ENCODE peak calls at places on chromosomes 3 and 15, in five cellular contexts. One of them, this sample, is unnamed. For H3K9me3, the result is how much of the 10 kb centered on the place peaks cover.

GRCh38 chr3:49199244-49199899 is 28.0 kb downstream of the KLHDC8B start:
- DNase-seq in breast epithelium: peak
- DNase-seq in aorta: peak
- DNase-seq in CD8-positive, alpha-beta T cell: no peak
- DNase-seq in endodermal cell: peak
- DNase-seq in this sample: no peak

GRCh38 chr3:18423401-18424212 is 1.5 kb downstream of the SATB1 start:
- DNase-seq in aorta: peak
- DNase-seq in endodermal cell: peak
- DNase-seq in breast epithelium: no peak
- DNase-seq in CD8-positive, alpha-beta T cell: peak
- DNase-seq in this sample: no peak

GRCh38 chr3:126997455-126998038 is 14.6 kb downstream of the PLXNA1 start:
- DNase-seq in aorta: no peak
- DNase-seq in CD8-positive, alpha-beta T cell: no peak
- DNase-seq in breast epithelium: no peak
- DNase-seq in endodermal cell: no peak
- DNase-seq in this sample: no peak

GRCh38 chr3:50246517-50246954 is 10.5 kb downstream of the GNAI2 start:
- DNase-seq in endodermal cell: peak
- DNase-seq in CD8-positive, alpha-beta T cell: peak
- DNase-seq in aorta: peak
- DNase-seq in breast epithelium: no peak
- DNase-seq in this sample: peak

GRCh38 chr15:67144609-67145306 is 79.4 kb downstream of the SMAD3 start:
- DNase-seq in breast epithelium: no peak
- DNase-seq in aorta: no peak
- DNase-seq in endodermal cell: no peak
- DNase-seq in CD8-positive, alpha-beta T cell: no peak
- DNase-seq in this sample: no peak

GRCh38 chr3:78820497-78820896 is 947.3 kb downstream of the ROBO1 start:
- DNase-seq in aorta: no peak
- DNase-seq in CD8-positive, alpha-beta T cell: no peak
- DNase-seq in breast epithelium: no peak
- DNase-seq in endodermal cell: no peak
- DNase-seq in this sample: no peak

GRCh38 chr3:58065700-58066167 is 57.5 kb downstream of the FLNB start:
- DNase-seq in endodermal cell: peak
- DNase-seq in breast epithelium: no peak
- DNase-seq in aorta: no peak
- DNase-seq in CD8-positive, alpha-beta T cell: no peak
- DNase-seq in this sample: no peak

GRCh38 chr15:94674251-94674650 is 442.9 kb downstream of the MCTP2 start:
- DNase-seq in breast epithelium: no peak
- DNase-seq in CD8-positive, alpha-beta T cell: no peak
- DNase-seq in endodermal cell: no peak
- DNase-seq in aorta: no peak
- DNase-seq in this sample: no peak

GRCh38 chr3:122929576-122930365 is 97.8 kb downstream of the SEMA5B start:
- DNase-seq in CD8-positive, alpha-beta T cell: no peak
- DNase-seq in aorta: no peak
- DNase-seq in endodermal cell: no peak
- DNase-seq in breast epithelium: no peak
- DNase-seq in this sample: no peak

GRCh38 chr3:98778852-98779379 is 15.8 kb downstream of the ST3GAL6 start:
- DNase-seq in aorta: no peak
- DNase-seq in endodermal cell: no peak
- DNase-seq in breast epithelium: no peak
- DNase-seq in CD8-positive, alpha-beta T cell: no peak
- DNase-seq in this sample: no peak

GRCh38 chr15:62544446-62544845 is 379.4 kb upstream of the C2CD4B start:
- DNase-seq in aorta: no peak
- DNase-seq in breast epithelium: no peak
- DNase-seq in endodermal cell: no peak
- DNase-seq in CD8-positive, alpha-beta T cell: no peak
- DNase-seq in this sample: no peak

GRCh38 chr15:66996099-66996498 is 69.3 kb upstream of the SMAD3 start:
- DNase-seq in CD8-positive, alpha-beta T cell: no peak
- DNase-seq in aorta: no peak
- DNase-seq in endodermal cell: no peak
- DNase-seq in breast epithelium: no peak
- DNase-seq in this sample: no peak

GRCh38 chr3:9135930-9136525 is 113.4 kb downstream of the SRGAP3 start:
- DNase-seq in endodermal cell: peak
- DNase-seq in CD8-positive, alpha-beta T cell: no peak
- DNase-seq in breast epithelium: no peak
- DNase-seq in aorta: no peak
- DNase-seq in this sample: no peak

GRCh38 chr3:143134446-143134845 is 14.9 kb downstream of the CHST2 start:
- DNase-seq in endodermal cell: no peak
- DNase-seq in CD8-positive, alpha-beta T cell: no peak
- DNase-seq in breast epithelium: no peak
- DNase-seq in aorta: no peak
- DNase-seq in this sample: no peak

GRCh38 chr15:87817553-87817952 is 439.0 kb downstream of the NTRK3 start:
- DNase-seq in breast epithelium: no peak
- DNase-seq in CD8-positive, alpha-beta T cell: no peak
- DNase-seq in aorta: no peak
- DNase-seq in endodermal cell: no peak
- DNase-seq in this sample: no peak

GRCh38 chr3:122973893-122974615 is 53.5 kb downstream of the SEMA5B start:
- DNase-seq in CD8-positive, alpha-beta T cell: no peak
- DNase-seq in aorta: peak
- DNase-seq in endodermal cell: no peak
- DNase-seq in breast epithelium: no peak
- DNase-seq in this sample: no peak

GRCh38 chr15:21260966-21261395 is 179.3 kb downstream of the POTEB3 start:
- DNase-seq in CD8-positive, alpha-beta T cell: no peak
- DNase-seq in breast epithelium: peak
- DNase-seq in endodermal cell: peak
- DNase-seq in aorta: peak
- DNase-seq in this sample: no peak

GRCh38 chr15:21267231-21267630 is 173.1 kb downstream of the POTEB3 start:
- DNase-seq in breast epithelium: no peak
- DNase-seq in aorta: no peak
- DNase-seq in endodermal cell: no peak
- DNase-seq in CD8-positive, alpha-beta T cell: no peak
- DNase-seq in this sample: no peak

GRCh38 chr15:21262851-21263400 is 177.4 kb downstream of the POTEB3 start:
- DNase-seq in breast epithelium: no peak
- DNase-seq in endodermal cell: no peak
- DNase-seq in aorta: no peak
- DNase-seq in CD8-positive, alpha-beta T cell: no peak
- DNase-seq in this sample: no peak

GRCh38 chr15:21261396-21261964 is 178.8 kb downstream of the POTEB3 start:
- DNase-seq in aorta: peak
- DNase-seq in CD8-positive, alpha-beta T cell: no peak
- DNase-seq in endodermal cell: peak
- DNase-seq in breast epithelium: peak
- DNase-seq in this sample: peak

GRCh38 chr15:21261965-21262850 is 178.1 kb downstream of the POTEB3 start:
- DNase-seq in CD8-positive, alpha-beta T cell: no peak
- DNase-seq in endodermal cell: peak
- DNase-seq in aorta: peak
- DNase-seq in breast epithelium: peak
- DNase-seq in this sample: peak
- H3K9me3 ChIP-seq in CD8-positive, alpha-beta T cell: under half
- H3K9me3 ChIP-seq in endodermal cell: half or more
- H3K9me3 ChIP-seq in aorta: under half
- H3K9me3 ChIP-seq in breast epithelium: under half
- H3K9me3 ChIP-seq in this sample: under half

DNA sequence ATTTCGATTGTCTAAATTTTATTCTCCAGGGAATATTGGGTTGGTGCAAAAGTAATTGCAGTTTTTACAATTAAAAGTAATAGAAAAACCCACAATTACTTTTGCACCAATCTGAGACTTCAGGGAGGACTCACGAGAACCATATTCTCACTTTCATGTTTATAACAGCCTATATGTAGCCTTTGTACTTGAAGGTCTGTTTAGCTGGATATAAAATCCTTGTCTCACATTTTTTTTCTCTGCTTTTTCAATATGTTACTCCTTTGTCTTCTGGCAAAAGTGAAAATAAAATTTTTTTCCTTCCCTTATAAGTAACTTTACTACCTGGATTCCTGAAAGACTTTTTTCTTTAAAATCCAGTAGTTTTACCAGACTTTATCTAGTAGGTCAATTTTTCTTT is 9.2 kb downstream of the SIDT1 start:
- DNase-seq in endodermal cell: no peak
- DNase-seq in CD8-positive, alpha-beta T cell: no peak
- DNase-seq in aorta: no peak
- DNase-seq in breast epithelium: no peak
- DNase-seq in this sample: no peak
- H3K9me3 ChIP-seq in endodermal cell: under half
- H3K9me3 ChIP-seq in CD8-positive, alpha-beta T cell: under half
- H3K9me3 ChIP-seq in aorta: under half
- H3K9me3 ChIP-seq in breast epithelium: under half
- H3K9me3 ChIP-seq in this sample: under half

GRCh38 chr15:24617646-24618045 is 57.9 kb upstream of the NPAP1 start:
- DNase-seq in CD8-positive, alpha-beta T cell: no peak
- DNase-seq in aorta: no peak
- DNase-seq in endodermal cell: no peak
- DNase-seq in breast epithelium: no peak
- DNase-seq in this sample: no peak
- H3K9me3 ChIP-seq in CD8-positive, alpha-beta T cell: under half
- H3K9me3 ChIP-seq in aorta: under half
- H3K9me3 ChIP-seq in endodermal cell: half or more
- H3K9me3 ChIP-seq in breast epithelium: under half
- H3K9me3 ChIP-seq in this sample: under half

GRCh38 chr3:137766069-137766960 is 2.2 kb downstream of the SOX14 start:
- DNase-seq in CD8-positive, alpha-beta T cell: no peak
- DNase-seq in endodermal cell: peak
- DNase-seq in breast epithelium: no peak
- DNase-seq in aorta: no peak
- DNase-seq in this sample: no peak
- H3K9me3 ChIP-seq in CD8-positive, alpha-beta T cell: under half
- H3K9me3 ChIP-seq in endodermal cell: under half
- H3K9me3 ChIP-seq in breast epithelium: under half
- H3K9me3 ChIP-seq in aorta: under half
- H3K9me3 ChIP-seq in this sample: under half

DNA sequence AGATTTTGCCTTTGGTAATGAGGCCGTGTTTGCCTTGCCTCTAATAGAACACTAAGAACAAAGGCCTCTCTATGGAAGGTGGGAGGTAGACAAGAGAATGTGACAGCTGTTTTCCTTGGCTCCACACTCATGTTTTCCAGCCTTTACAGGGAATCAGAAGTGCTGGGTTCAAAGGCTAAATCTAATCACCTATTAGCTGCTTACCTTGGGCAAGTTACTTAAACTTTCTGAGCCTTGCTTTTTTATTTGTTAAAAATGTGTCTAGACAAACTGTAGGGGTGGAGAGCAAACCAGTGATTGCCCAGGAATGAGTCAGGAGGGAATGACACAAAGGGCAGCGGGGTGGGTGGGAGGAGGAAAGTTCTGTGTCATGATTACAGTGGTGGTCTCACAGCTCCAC is 179.0 kb downstream of the P3H2 start:
- DNase-seq in aorta: no peak
- DNase-seq in CD8-positive, alpha-beta T cell: no peak
- DNase-seq in breast epithelium: no peak
- DNase-seq in endodermal cell: no peak
- DNase-seq in this sample: no peak
- H3K9me3 ChIP-seq in aorta: under half
- H3K9me3 ChIP-seq in CD8-positive, alpha-beta T cell: under half
- H3K9me3 ChIP-seq in breast epithelium: under half
- H3K9me3 ChIP-seq in endodermal cell: under half
- H3K9me3 ChIP-seq in this sample: under half

GRCh38 chr3:198108756-198109155 is 148.7 kb downstream of the LMLN start:
- DNase-seq in aorta: no peak
- DNase-seq in CD8-positive, alpha-beta T cell: no peak
- DNase-seq in breast epithelium: no peak
- DNase-seq in endodermal cell: no peak
- DNase-seq in this sample: no peak

GRCh38 chr3:198109883-198110282 is 149.9 kb downstream of the LMLN start:
- DNase-seq in aorta: no peak
- DNase-seq in breast epithelium: no peak
- DNase-seq in endodermal cell: no peak
- DNase-seq in CD8-positive, alpha-beta T cell: no peak
- DNase-seq in this sample: no peak

GRCh38 chr3:198112031-198112430 is 152.0 kb downstream of the LMLN start:
- DNase-seq in aorta: no peak
- DNase-seq in endodermal cell: no peak
- DNase-seq in breast epithelium: no peak
- DNase-seq in CD8-positive, alpha-beta T cell: no peak
- DNase-seq in this sample: no peak

GRCh38 chr3:198107840-198108734 is 148.1 kb downstream of the LMLN start:
- DNase-seq in aorta: no peak
- DNase-seq in endodermal cell: no peak
- DNase-seq in breast epithelium: no peak
- DNase-seq in CD8-positive, alpha-beta T cell: no peak
- DNase-seq in this sample: no peak

GRCh38 chr3:198106265-198106664 is 146.2 kb downstream of the LMLN start:
- DNase-seq in breast epithelium: no peak
- DNase-seq in endodermal cell: no peak
- DNase-seq in CD8-positive, alpha-beta T cell: no peak
- DNase-seq in aorta: no peak
- DNase-seq in this sample: no peak
- H3K9me3 ChIP-seq in breast epithelium: under half
- H3K9me3 ChIP-seq in endodermal cell: under half
- H3K9me3 ChIP-seq in CD8-positive, alpha-beta T cell: under half
- H3K9me3 ChIP-seq in aorta: under half
- H3K9me3 ChIP-seq in this sample: under half

GRCh38 chr15:99989095-99989494 is 255.9 kb upstream of the LYSMD4 start:
- DNase-seq in aorta: peak
- DNase-seq in breast epithelium: no peak
- DNase-seq in CD8-positive, alpha-beta T cell: no peak
- DNase-seq in endodermal cell: no peak
- DNase-seq in this sample: no peak
- H3K9me3 ChIP-seq in aorta: under half
- H3K9me3 ChIP-seq in breast epithelium: under half
- H3K9me3 ChIP-seq in CD8-positive, alpha-beta T cell: under half
- H3K9me3 ChIP-seq in endodermal cell: under half
- H3K9me3 ChIP-seq in this sample: under half

GRCh38 chr15:79067969-79068368 is 22.6 kb downstream of the RASGRF1 start:
- DNase-seq in breast epithelium: no peak
- DNase-seq in aorta: no peak
- DNase-seq in endodermal cell: no peak
- DNase-seq in CD8-positive, alpha-beta T cell: no peak
- DNase-seq in this sample: no peak
- H3K9me3 ChIP-seq in breast epithelium: under half
- H3K9me3 ChIP-seq in aorta: under half
- H3K9me3 ChIP-seq in endodermal cell: under half
- H3K9me3 ChIP-seq in CD8-positive, alpha-beta T cell: under half
- H3K9me3 ChIP-seq in this sample: under half

DNA sequence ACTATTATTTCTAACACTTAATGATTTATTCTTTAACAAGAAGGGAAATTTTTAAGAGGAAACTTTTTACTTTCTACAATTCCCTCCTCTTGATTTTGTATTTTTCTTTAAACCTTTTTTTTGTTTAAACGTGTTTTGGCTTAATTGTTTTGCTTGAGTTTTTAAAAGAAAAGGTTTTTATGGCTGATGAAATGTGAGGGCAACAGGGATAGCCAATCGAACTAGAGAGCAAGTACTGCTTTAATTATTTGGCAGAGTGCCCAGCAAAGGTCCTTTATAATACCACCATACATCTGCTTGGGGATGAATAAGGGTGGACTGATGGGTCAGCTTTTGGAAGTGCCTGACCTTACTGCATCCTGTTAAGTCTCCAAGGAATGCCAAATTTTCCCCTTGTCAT is 19.6 kb upstream of the MTHFS start:
- DNase-seq in endodermal cell: no peak
- DNase-seq in breast epithelium: no peak
- DNase-seq in CD8-positive, alpha-beta T cell: no peak
- DNase-seq in aorta: no peak
- DNase-seq in this sample: no peak
- H3K9me3 ChIP-seq in endodermal cell: half or more
- H3K9me3 ChIP-seq in breast epithelium: half or more
- H3K9me3 ChIP-seq in CD8-positive, alpha-beta T cell: under half
- H3K9me3 ChIP-seq in aorta: under half
- H3K9me3 ChIP-seq in this sample: under half